ENCODE peak calls at places on chromosomes 4 and X, in four cellular contexts. V is CD4-positive, alpha-beta T cell; M is AG04450; Y is thoracic aorta. P is an unnamed sample.

GRCh38 chr4:82031386-82031785 is 342.4 kb downstream of the HNRNPD start:
- DNase-seq in V (no peak), M (no peak), Y (no peak), P (no peak)

GRCh38 chr4:16875487-16875886 is 23.0 kb downstream of the LDB2 start:
- DNase-seq in M (peak; percentile 68), V (no peak), Y (no peak), P (no peak)

GRCh38 chr4:44479731-44480130 is 31.1 kb upstream of the KCTD8 start:
- DNase-seq in V (no peak), Y (no peak), M (no peak), P (no peak)

GRCh38 chr4:125045311-125045710 is 269.4 kb upstream of the FAT4 start:
- DNase-seq in Y (no peak), M (no peak), V (no peak), P (no peak)

GRCh38 chr4:85760521-85760920 is 285.6 kb downstream of the ARHGAP24 start:
- DNase-seq in M (no peak), Y (no peak), V (no peak), P (no peak)

GRCh38 chrX:45750639-45751038 is 550.0 kb upstream of the DIPK2B start:
- DNase-seq in M (no peak), V (no peak), Y (no peak), P (no peak)

GRCh38 chr4:41718907-41719306 is 29.6 kb downstream of the PHOX2B start:
- DNase-seq in V (no peak), Y (no peak), M (no peak), P (no peak)

GRCh38 chrX:24646745-24647182 is 383 bp downstream of the PCYT1B start:
- DNase-seq in V (no peak), M (no peak), Y (no peak), P (no peak)

GRCh38 chr4:121277194-121278105 is 103.4 kb downstream of the QRFPR start:
- DNase-seq in V (no peak), M (no peak), Y (no peak), P (no peak)

GRCh38 chrX:48961585-48962091 is 4.2 kb upstream of the OTUD5 start:
- DNase-seq in V (no peak), M (no peak), Y (no peak), P (no peak)

GRCh38 chrX:48957827-48958634 is 624 bp upstream of the OTUD5 start:
- DNase-seq in V (peak; percentile 87), Y (peak; percentile 79), M (peak; percentile 96), P (no peak)

GRCh38 chrX:48957477-48957826 is at the start of gene OTUD5:
- DNase-seq in Y (no peak), M (no peak), V (peak; percentile 70), P (no peak)

GRCh38 chrX:48958635-48959094 is 1.3 kb upstream of the OTUD5 start:
- DNase-seq in V (no peak), M (peak; percentile 21), Y (peak; percentile 19), P (no peak)

GRCh38 chrX:48960291-48960690 is 2.9 kb upstream of the OTUD5 start:
- DNase-seq in Y (no peak), V (no peak), M (no peak), P (no peak)
- H3K27ac ChIP-seq in Y (peak overlapping the region; percentile 96), V (no peak overlapping the region), M (no peak overlapping the region), P (no peak overlapping the region)

DNA sequence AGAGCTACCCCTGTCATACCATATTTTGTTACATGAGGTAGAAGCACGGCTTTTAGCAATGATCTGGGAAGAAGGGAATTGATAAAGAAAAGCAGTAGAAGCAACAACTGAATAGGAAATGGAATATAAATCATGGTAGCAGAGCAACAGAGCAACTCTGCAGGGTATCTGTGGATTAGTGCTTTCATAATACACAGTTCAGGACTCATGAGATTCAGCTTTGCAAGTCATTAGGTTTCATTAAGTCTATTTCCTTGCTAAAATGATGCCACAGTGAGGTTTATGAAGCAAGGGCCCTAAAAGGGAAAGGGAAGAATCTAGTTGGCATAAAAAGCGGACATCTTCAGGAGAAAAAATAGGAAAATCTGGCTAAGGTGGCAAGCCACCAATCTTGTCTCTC is 45.6 kb upstream of the GRPR start:
- DNase-seq in M (no peak), V (no peak), Y (no peak), P (no peak)
- H3K27me3 ChIP-seq in M (no peaks in the 10 kb centered on the region), V (no peaks in the 10 kb centered on the region), Y (no peaks in the 10 kb centered on the region), P (no peaks in the 10 kb centered on the region)

DNA sequence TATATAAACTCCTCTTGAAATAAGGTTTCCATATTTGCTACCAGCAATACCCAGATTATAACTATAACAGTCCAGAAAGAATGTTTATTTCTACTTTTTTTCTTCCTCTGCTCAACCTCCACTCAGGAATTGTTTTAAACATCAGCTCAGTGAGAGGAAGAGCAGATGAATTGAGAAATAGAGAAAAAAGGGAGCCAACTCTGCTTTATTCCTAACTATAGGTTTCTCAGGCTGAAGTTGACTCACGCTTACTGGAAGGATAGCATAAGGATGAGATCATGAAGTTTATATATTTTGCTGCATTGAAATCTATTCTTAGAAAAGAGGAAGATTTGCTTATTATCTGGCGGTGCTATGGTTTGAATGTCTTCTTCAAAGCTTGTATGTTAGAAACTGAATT is 1673.5 kb upstream of the PCDH7 start:
- DNase-seq in Y (no peak), M (peak; percentile 69), V (no peak), P (no peak)
- H3K27ac ChIP-seq in Y (no peak overlapping the region), M (peak overlapping the region; percentile 93), V (no peak overlapping the region), P (no peak overlapping the region)

GRCh38 chrX:43436497-43436896 is 219.6 kb upstream of the MAOA start:
- DNase-seq in M (no peak), V (no peak), Y (no peak), P (no peak)
- H3K27me3 ChIP-seq in M (no peaks in the 10 kb centered on the region), V (no peaks in the 10 kb centered on the region), Y (no peaks in the 10 kb centered on the region), P (no peaks in the 10 kb centered on the region)

DNA sequence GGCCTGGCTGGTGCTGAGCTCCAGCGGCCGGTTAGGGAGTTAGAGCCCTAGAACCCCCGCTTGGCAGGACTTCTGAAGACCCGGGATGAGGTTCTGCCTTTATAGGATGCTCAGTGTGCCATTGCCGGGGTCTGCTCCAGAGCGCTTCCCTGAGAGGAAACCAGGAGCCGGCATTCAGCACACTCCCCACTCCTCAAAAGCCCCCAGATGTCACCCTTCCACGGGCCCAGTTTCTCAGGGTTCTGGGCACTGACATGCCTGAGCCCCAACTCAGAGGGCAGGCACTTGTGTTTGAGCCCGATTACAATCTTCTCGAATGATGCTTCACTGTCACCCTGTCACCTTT is 6.5 kb downstream of the NKX3-2 start:
- DNase-seq in Y (no peak), M (no peak), V (no peak), P (no peak)
- H3K27ac ChIP-seq in Y (no peak overlapping the region), M (no peak overlapping the region), V (no peak overlapping the region), P (no peak overlapping the region)

GRCh38 chrX:154323537-154323936 is 27.9 kb downstream of the TKTL1 start:
- DNase-seq in M (no peak), V (no peak), Y (no peak), P (no peak)

GRCh38 chrX:154328646-154329045 is 33.1 kb downstream of the TKTL1 start:
- DNase-seq in M (no peak), Y (no peak), V (no peak), P (no peak)

GRCh38 chrX:154325541-154325940 is 29.9 kb downstream of the TKTL1 start:
- DNase-seq in M (no peak), Y (no peak), V (no peak), P (no peak)

GRCh38 chrX:154329284-154329683 is 33.7 kb downstream of the TKTL1 start:
- DNase-seq in V (no peak), M (no peak), Y (no peak), P (no peak)

GRCh38 chrX:154327026-154327820 is 31.6 kb downstream of the TKTL1 start:
- DNase-seq in V (peak; percentile 57), Y (no peak), M (no peak), P (no peak)
- H3K27me3 ChIP-seq in V (no peaks in the 10 kb centered on the region), Y (no peaks in the 10 kb centered on the region), M (peaks cover 38% of the 10 kb centered on the region), P (no peaks in the 10 kb centered on the region)

DNA sequence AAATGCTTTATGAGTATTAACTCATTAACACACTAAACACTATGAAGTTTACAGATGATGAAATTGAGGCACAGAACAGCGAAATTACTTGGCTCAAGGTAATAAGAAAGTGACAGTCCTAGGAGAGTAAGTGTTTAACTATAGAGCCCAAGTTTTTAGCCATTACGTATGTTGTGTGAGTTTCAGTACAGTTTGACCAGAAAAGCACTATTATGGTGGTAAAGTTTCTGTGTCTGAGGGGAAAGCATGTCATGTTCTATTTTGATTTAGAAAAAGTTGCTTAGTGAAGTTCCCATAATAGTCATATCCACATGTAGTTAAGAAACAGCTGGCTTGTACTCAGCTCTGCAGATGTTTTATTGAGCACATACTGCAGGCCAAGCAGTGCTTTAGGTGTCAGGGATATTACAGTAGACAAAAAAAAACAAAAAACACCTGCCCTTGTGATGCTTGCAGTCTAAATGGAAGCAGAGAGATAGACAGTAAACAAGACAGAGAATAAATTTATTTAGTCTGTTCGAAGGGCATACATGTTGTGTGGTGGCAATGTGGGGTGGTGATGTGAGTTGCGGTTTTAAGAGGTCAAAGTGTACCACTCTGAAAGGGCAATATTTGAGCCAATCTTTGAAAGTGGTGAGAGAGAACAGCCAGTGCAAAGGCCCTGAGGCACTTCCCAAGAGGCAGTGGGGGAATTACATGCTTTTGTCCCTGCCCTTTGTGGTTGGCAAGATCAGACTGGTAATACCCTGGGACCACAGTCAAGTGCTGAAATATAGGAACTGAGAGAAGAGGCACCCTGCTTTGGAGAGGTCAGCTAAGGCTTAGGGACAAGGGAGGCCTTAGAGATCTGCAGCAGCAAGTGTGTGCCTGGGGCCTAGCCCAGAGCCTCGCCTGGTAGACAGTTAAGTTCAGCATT is 6.2 kb downstream of the TMEM131L start:
- DNase-seq in M (no peak), Y (no peak), V (no peak), P (no peak)
- H3K27ac ChIP-seq in M (no peak overlapping the region), Y (no peak overlapping the region), V (peak overlapping the region; percentile 87), P (no peak overlapping the region)

GRCh38 chr4:8071741-8072140 is 86.9 kb downstream of the ABLIM2 start:
- DNase-seq in M (no peak), V (no peak), Y (no peak), P (no peak)

GRCh38 chr4:8067945-8068894 is 90.4 kb downstream of the ABLIM2 start:
- DNase-seq in M (no peak), V (no peak), Y (no peak), P (no peak)

GRCh38 chr4:8067274-8067936 is 91.2 kb downstream of the ABLIM2 start:
- DNase-seq in V (no peak), Y (no peak), M (no peak), P (no peak)

GRCh38 chr4:8070751-8071718 is 87.6 kb downstream of the ABLIM2 start:
- DNase-seq in V (no peak), Y (no peak), M (no peak), P (no peak)

GRCh38 chr4:8069102-8069752 is 89.4 kb downstream of the ABLIM2 start:
- DNase-seq in V (no peak), Y (no peak), M (no peak), P (no peak)
- H3K27me3 ChIP-seq in V (no peaks in the 10 kb centered on the region), Y (no peaks in the 10 kb centered on the region), M (peaks cover 48% of the 10 kb centered on the region), P (no peaks in the 10 kb centered on the region)